ENCODE peak calls at places on chromosome 1, in nine cellular contexts. One of them, this sample, is unnamed.

GRCh38 chr1:240245629-240246020 is 153.9 kb downstream of the FMN2 start:
- DNase-seq in heart right ventricle: no peak
- DNase-seq in GM23338: no peak
- DNase-seq in CD4-positive, CD25-positive, alpha-beta regulatory T cell: no peak
- DNase-seq in SW 1271: no peak
- DNase-seq in kidney glomerular epithelial cell: no peak
- DNase-seq in nephron progenitor cell: no peak
- DNase-seq in NCI-H1694: no peak
- DNase-seq in fibroblast of the conjunctiva: no peak
- DNase-seq in this sample: no peak

GRCh38 chr1:117096871-117097842 is 24.4 kb downstream of the TRIM45 start:
- DNase-seq in heart right ventricle: no peak
- DNase-seq in GM23338: no peak
- DNase-seq in CD4-positive, CD25-positive, alpha-beta regulatory T cell: no peak
- DNase-seq in SW 1271: no peak
- DNase-seq in kidney glomerular epithelial cell: peak; percentile 0
- DNase-seq in nephron progenitor cell: no peak
- DNase-seq in NCI-H1694: no peak
- DNase-seq in fibroblast of the conjunctiva: no peak
- DNase-seq in this sample: no peak

GRCh38 chr1:9235123-9235513 is 544 bp downstream of the H6PD start:
- DNase-seq in heart right ventricle: peak; percentile 65
- DNase-seq in GM23338: peak; percentile 71
- DNase-seq in CD4-positive, CD25-positive, alpha-beta regulatory T cell: no peak
- DNase-seq in SW 1271: no peak
- DNase-seq in kidney glomerular epithelial cell: no peak
- DNase-seq in nephron progenitor cell: no peak
- DNase-seq in NCI-H1694: no peak
- DNase-seq in fibroblast of the conjunctiva: no peak
- DNase-seq in this sample: no peak

GRCh38 chr1:15153842-15154479 is 414 bp downstream of the TMEM51 start:
- DNase-seq in heart right ventricle: peak; percentile 48
- DNase-seq in GM23338: peak; percentile 81
- DNase-seq in CD4-positive, CD25-positive, alpha-beta regulatory T cell: no peak
- DNase-seq in SW 1271: peak; percentile 33
- DNase-seq in kidney glomerular epithelial cell: peak; percentile 18
- DNase-seq in nephron progenitor cell: peak; percentile 80
- DNase-seq in NCI-H1694: peak; percentile 36
- DNase-seq in fibroblast of the conjunctiva: no peak
- DNase-seq in this sample: no peak

GRCh38 chr1:203610061-203610460 is 16.6 kb upstream of the ATP2B4 start:
- DNase-seq in heart right ventricle: no peak
- DNase-seq in GM23338: no peak
- DNase-seq in CD4-positive, CD25-positive, alpha-beta regulatory T cell: no peak
- DNase-seq in SW 1271: no peak
- DNase-seq in kidney glomerular epithelial cell: no peak
- DNase-seq in nephron progenitor cell: no peak
- DNase-seq in NCI-H1694: no peak
- DNase-seq in fibroblast of the conjunctiva: no peak
- DNase-seq in this sample: no peak

GRCh38 chr1:78176448-78176847 is 130.7 kb downstream of the GIPC2 start:
- DNase-seq in heart right ventricle: peak; percentile 6
- DNase-seq in GM23338: no peak
- DNase-seq in CD4-positive, CD25-positive, alpha-beta regulatory T cell: no peak
- DNase-seq in SW 1271: no peak
- DNase-seq in kidney glomerular epithelial cell: no peak
- DNase-seq in nephron progenitor cell: no peak
- DNase-seq in NCI-H1694: peak; percentile 33
- DNase-seq in fibroblast of the conjunctiva: peak; percentile 62
- DNase-seq in this sample: no peak

GRCh38 chr1:200889571-200889970 is 5.1 kb upstream of the INAVA start:
- DNase-seq in heart right ventricle: no peak
- DNase-seq in GM23338: no peak
- DNase-seq in CD4-positive, CD25-positive, alpha-beta regulatory T cell: no peak
- DNase-seq in SW 1271: no peak
- DNase-seq in kidney glomerular epithelial cell: no peak
- DNase-seq in nephron progenitor cell: no peak
- DNase-seq in NCI-H1694: no peak
- DNase-seq in fibroblast of the conjunctiva: no peak
- DNase-seq in this sample: no peak

GRCh38 chr1:29176567-29176966 is 5.1 kb downstream of the SRSF4 start:
- DNase-seq in heart right ventricle: no peak
- DNase-seq in GM23338: no peak
- DNase-seq in CD4-positive, CD25-positive, alpha-beta regulatory T cell: no peak
- DNase-seq in SW 1271: no peak
- DNase-seq in kidney glomerular epithelial cell: peak; percentile 51
- DNase-seq in nephron progenitor cell: no peak
- DNase-seq in NCI-H1694: no peak
- DNase-seq in fibroblast of the conjunctiva: no peak
- DNase-seq in this sample: no peak